ENCODE peak calls at places on chromosomes 3 and 15, in five cellular contexts. X is AML-193, Z is omental fat pad, V is HFF-Myc, Y is LHCN-M2. G is an unnamed sample.

GRCh38 chr3:46655271-46655670 is 38.2 kb downstream of the ALS2CL start:
- DNase-seq in V (no peak), Z (no peak), Y (no peak), X (no peak), G (no peak)

GRCh38 chr3:72938471-72939265 is 50.8 kb downstream of the GXYLT2 start:
- DNase-seq in Z (peak; percentile 45), Y (peak; percentile 87), V (peak; percentile 78), X (peak; percentile 91), G (no peak)

GRCh38 chr3:184742676-184743135 is 30.8 kb upstream of the MAGEF1 start:
- DNase-seq in Y (no peak), X (no peak), Z (no peak), V (no peak), G (no peak)

GRCh38 chr15:64869501-64869900 is 27.8 kb downstream of the PLEKHO2 start:
- DNase-seq in Z (no peak), X (no peak), Y (no peak), V (no peak), G (no peak)

GRCh38 chr3:143155756-143156155 is 36.2 kb downstream of the CHST2 start:
- DNase-seq in Z (no peak), V (no peak), X (no peak), Y (no peak), G (no peak)

GRCh38 chr15:63523306-63523990 is 19.1 kb downstream of the USP3 start:
- DNase-seq in X (no peak), V (no peak), Y (peak; percentile 49), Z (no peak), G (no peak)

GRCh38 chr3:126488886-126489569 is 13.3 kb upstream of the ZXDC start:
- DNase-seq in Y (no peak), X (no peak), V (no peak), Z (no peak), G (no peak)

GRCh38 chr3:147812186-147812911 is 403.2 kb downstream of the ZIC1 start:
- DNase-seq in V (no peak), X (no peak), Z (no peak), Y (no peak), G (no peak)

GRCh38 chr15:39275066-39275465 is 305.8 kb upstream of the THBS1 start:
- DNase-seq in V (no peak), X (no peak), Z (no peak), Y (no peak), G (no peak)

GRCh38 chr15:45645026-45645980 is 10.5 kb downstream of the SQOR start:
- DNase-seq in V (no peak), Y (peak; percentile 39), X (peak; percentile 33), Z (no peak), G (peak; percentile 53)

GRCh38 chr3:169556909-169557308 is 106.6 kb downstream of the MECOM start:
- DNase-seq in X (no peak), V (no peak), Z (no peak), Y (no peak), G (no peak)

GRCh38 chr15:44836094-44836493 is 99.8 kb downstream of the TRIM69 start:
- DNase-seq in Z (no peak), X (no peak), V (no peak), Y (no peak), G (no peak)

G was measured in CD14-positive monocyte.